ENCODE peak calls at places on chromosome X, in seven cellular contexts. X is heart left ventricle, G is AG04450, J is GM06990, Y is psoas muscle, I is keratinocyte, M is stomach. V is an unnamed sample.

GRCh38 chrX:1264556-1264955 is 4.1 kb upstream of the CSF2RA start:
- DNase-seq in M (no peak), G (no peak), X (no peak), Y (no peak), J (no peak), I (no peak), V (no peak)

GRCh38 chrX:287670-288069 is 6.5 kb downstream of the PLCXD1 start:
- DNase-seq in Y (no peak), J (no peak), X (no peak), G (no peak), M (no peak), I (no peak), V (no peak)

GRCh38 chrX:77945910-77946309 is 23.5 kb downstream of the PGAM4 start:
- DNase-seq in Y (no peak), M (no peak), I (no peak), X (no peak), G (no peak), J (no peak), V (no peak)

GRCh38 chrX:2696698-2697215 is 5.7 kb downstream of the CD99 start:
- DNase-seq in J (peak), M (no peak), X (no peak), I (no peak), G (peak), Y (no peak), V (peak)

GRCh38 chrX:151825927-151826471 is 86.7 kb upstream of the MAGEA4 start:
- DNase-seq in Y (no peak), I (no peak), J (no peak), G (peak), X (no peak), M (no peak), V (peak)

GRCh38 chrX:123803331-123803983 is 56.4 kb upstream of the XIAP start:
- DNase-seq in G (no peak), J (peak), I (peak), X (no peak), Y (no peak), M (no peak), V (peak)

GRCh38 chrX:102029026-102029425 is 96.5 kb upstream of the TCEAL2 start:
- DNase-seq in I (no peak), J (no peak), X (no peak), M (no peak), G (no peak), Y (no peak), V (no peak)

GRCh38 chrX:77977518-77977917 is 8.1 kb upstream of the PGAM4 start:
- DNase-seq in J (no peak), X (no peak), I (no peak), Y (no peak), M (no peak), G (no peak), V (no peak)

GRCh38 chrX:65712005-65712861 is 44.8 kb downstream of the MSN start:
- DNase-seq in J (no peak), G (no peak), M (no peak), I (no peak), X (no peak), Y (no peak), V (no peak)

GRCh38 chrX:10175317-10175871 is 18.6 kb downstream of the CLCN4 start:
- DNase-seq in M (no peak), Y (no peak), J (no peak), X (no peak), G (no peak), I (no peak), V (no peak)

GRCh38 chrX:93591398-93591797 is 82.0 kb downstream of the NAP1L3 start:
- DNase-seq in X (no peak), I (no peak), J (no peak), Y (no peak), G (no peak), M (no peak), V (no peak)

GRCh38 chrX:131633285-131633917 is 89.5 kb downstream of the OR13H1 start:
- DNase-seq in M (peak), X (no peak), J (no peak), I (peak), Y (no peak), G (no peak), V (peak)

GRCh38 chrX:13293700-13294099 is 26.2 kb downstream of the ATXN3L start:
- DNase-seq in J (no peak), G (no peak), I (peak), Y (no peak), M (no peak), X (no peak), V (peak)

GRCh38 chrX:81259008-81259713 is 57.3 kb downstream of the SH3BGRL start:
- DNase-seq in M (no peak), X (no peak), J (no peak), I (no peak), G (peak), Y (no peak), V (no peak)

GRCh38 chrX:134753185-134754008 is 95.1 kb upstream of the PLAC1 start:
- DNase-seq in X (no peak), Y (no peak), M (no peak), G (no peak), I (no peak), J (no peak), V (no peak)

GRCh38 chrX:42290608-42291007 is 367.3 kb upstream of the CASK start:
- DNase-seq in M (no peak), I (no peak), X (no peak), G (no peak), J (no peak), Y (no peak), V (no peak)

GRCh38 chrX:49246541-49246940 is 11.3 kb downstream of the CCDC22 start:
- DNase-seq in G (no peak), Y (no peak), X (no peak), J (no peak), M (no peak), I (no peak), V (no peak)

GRCh38 chrX:103817502-103817901 is 14.6 kb downstream of the RAB9B start:
- DNase-seq in X (no peak), I (no peak), Y (no peak), J (no peak), G (no peak), M (no peak), V (peak)

GRCh38 chrX:13843150-13843721 is 26.3 kb upstream of the GPM6B start:
- DNase-seq in X (no peak), G (no peak), J (no peak), I (no peak), M (no peak), Y (no peak), V (no peak)

DNA sequence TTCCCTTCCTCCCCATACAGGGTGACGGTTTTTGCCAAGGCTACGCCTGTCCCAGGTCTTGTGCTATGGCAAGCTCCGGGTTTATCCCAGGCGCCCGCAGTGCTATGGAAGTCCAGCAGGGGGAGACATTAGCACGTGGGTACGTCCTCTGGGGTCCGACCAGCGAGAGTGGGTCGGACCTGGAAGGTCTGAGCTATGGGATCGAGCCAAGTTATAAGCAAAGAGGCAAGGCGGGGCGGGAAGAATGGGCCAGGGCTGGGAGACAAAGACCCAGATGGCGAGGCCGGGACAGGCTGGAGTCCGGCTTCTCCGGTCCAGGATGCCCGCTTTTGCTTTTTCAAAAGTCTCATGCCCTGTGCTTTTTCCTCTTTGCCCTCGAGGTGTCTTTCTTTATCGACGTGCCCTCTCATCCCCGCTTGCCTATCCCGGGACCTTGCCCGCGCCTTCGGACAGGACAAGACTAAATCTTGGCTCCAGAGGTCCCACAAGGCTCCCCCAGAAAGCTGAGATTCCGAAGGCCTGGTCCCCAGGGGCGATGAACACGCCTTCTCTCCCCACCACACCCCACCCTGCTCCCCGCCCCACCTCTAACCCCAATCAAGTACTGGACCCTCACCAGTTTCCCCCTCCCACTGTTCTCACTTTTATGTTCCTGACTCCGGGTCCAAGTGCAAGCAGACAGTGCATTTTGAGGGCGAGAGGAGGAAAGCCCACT is 816 bp upstream of the EFNB1 start:
- DNase-seq in J (peak), Y (peak), X (peak), M (peak), I (no peak), G (peak), V (no peak)
- H3K4me3 ChIP-seq in J (peak), Y (peak), X (peak), M (peak), I (peak), G (peak), V (peak)

DNA sequence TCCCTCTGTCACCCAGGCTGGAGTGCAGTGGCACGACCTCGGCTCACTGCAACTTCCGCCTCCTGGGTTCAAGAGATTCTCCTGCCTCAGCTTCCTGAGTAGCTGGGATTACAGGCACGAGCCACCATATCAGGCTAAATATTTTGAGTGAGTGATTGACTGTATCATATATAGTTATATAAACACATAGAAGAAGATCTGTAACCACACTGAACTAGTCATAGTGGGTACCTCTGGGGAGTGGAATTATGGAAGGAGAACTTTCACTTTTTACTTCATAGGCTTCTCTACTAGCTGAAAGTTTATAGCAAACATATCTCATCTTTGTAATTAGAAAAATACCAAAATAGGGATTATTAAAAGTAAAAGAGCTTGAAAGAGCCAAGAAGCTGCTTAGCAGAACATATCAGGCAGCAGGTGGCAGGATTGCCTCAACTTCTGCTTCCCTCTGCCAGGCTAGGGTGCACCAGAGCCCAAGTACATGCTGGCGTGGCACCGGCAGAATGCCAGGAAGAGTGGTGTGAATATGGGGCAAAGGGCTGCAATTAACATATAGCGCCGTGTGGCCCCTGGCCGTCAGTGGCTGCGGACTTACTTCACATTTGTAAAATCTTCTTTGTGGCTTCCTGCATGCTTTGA is 39.5 kb upstream of the CD40LG start:
- DNase-seq in X (peak), I (no peak), J (no peak), M (peak), Y (peak), G (no peak), V (no peak)
- TF ChIP-seq CTCF in X (peak), I (peak), J (peak), M (no peak), Y (peak), G (no peak), V (peak)

GRCh38 chrX:150663061-150663460 is 30.1 kb upstream of the MTMR1 start:
- DNase-seq in Y (no peak), I (no peak), X (no peak), J (no peak), G (no peak), M (no peak), V (no peak)
- H3K4me3 ChIP-seq in Y (no peak), I (no peak), X (no peak), J (no peak), G (no peak), M (no peak), V (no peak)

DNA sequence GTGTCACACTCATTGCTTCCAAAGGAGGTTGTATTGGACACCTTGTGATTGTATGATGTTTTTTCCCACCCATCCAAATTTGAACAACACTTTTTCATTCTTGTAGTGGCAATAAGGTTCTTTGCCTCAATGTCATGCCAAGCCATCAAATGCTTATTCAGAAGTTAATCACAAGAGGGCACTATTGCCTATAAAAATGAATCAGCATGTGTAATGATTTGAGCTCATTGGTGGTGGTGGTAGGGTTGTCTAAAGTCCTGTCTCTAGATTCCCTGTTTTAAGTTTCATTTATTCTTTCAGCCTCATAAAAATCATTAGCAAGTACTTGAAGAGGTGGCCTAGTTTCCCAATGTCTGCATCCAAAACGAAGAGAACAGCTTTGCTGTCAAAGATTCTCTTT is 37.0 kb downstream of the IRS4 start:
- DNase-seq in X (no peak), I (peak), M (no peak), Y (no peak), J (peak), G (no peak), V (no peak)
- TF ChIP-seq CTCF in X (no peak), I (no peak), M (peak), Y (peak), J (peak), G (no peak), V (peak)

GRCh38 chrX:55451990-55452824 is at the start of gene MAGEH1:
- DNase-seq in J (peak), M (peak), I (no peak), G (peak), Y (peak), X (peak), V (no peak)

GRCh38 chrX:55450259-55450658 is 1.7 kb upstream of the MAGEH1 start:
- DNase-seq in G (no peak), M (no peak), I (no peak), Y (no peak), J (no peak), X (no peak), V (peak)

GRCh38 chrX:55452825-55453124 is 848 bp downstream of the MAGEH1 start:
- DNase-seq in J (peak), I (no peak), X (no peak), G (no peak), Y (no peak), M (no peak), V (no peak)

GRCh38 chrX:55451626-55451989 is 319 bp upstream of the MAGEH1 start:
- DNase-seq in G (no peak), M (no peak), I (no peak), J (no peak), X (no peak), Y (no peak), V (no peak)

GRCh38 chrX:55451125-55451524 is 802 bp upstream of the MAGEH1 start:
- DNase-seq in J (no peak), G (no peak), Y (no peak), I (no peak), M (no peak), X (no peak), V (no peak)
- H3K4me3 ChIP-seq in J (peak), G (peak), Y (peak), I (no peak), M (peak), X (peak), V (no peak)

GRCh38 chrX:54447461-54447860 is 7.3 kb downstream of the TSR2 start:
- DNase-seq in Y (no peak), I (no peak), X (no peak), M (no peak), J (no peak), G (no peak), V (no peak)
- TF ChIP-seq CTCF in Y (no peak), I (peak), X (no peak), M (no peak), J (no peak), G (peak), V (peak)

DNA sequence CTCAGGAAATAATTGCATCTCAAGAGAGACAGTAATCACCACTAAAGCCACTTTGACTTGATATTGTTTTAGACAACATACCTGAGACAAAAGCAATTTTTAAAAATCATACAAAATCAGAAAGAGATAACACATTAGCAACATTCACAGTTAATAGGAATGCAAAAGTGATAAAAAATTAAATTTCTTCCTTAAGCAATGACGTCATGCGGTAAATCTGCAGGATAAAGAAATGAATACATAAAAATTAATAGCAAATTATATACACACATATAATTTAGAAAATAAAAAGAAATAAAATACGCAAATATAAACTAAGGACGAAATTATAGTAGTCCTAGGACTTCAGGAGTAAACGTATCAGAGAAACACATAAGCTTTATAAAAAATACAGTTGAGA is 866.5 kb upstream of the PRKX start:
- DNase-seq in G (no peak), M (no peak), J (no peak), I (no peak), X (no peak), Y (no peak), V (no peak)
- H3K4me3 ChIP-seq in G (no peak), M (no peak), J (no peak), I (no peak), X (no peak), Y (no peak), V (no peak)

V was measured in LNCaP clone FGC.